ENCODE peak calls at places on chromosome 18, in four cellular contexts. P, O, H and Y are unnamed samples.

GRCh38 chr18:39959839-39960238 is 1995.2 kb upstream of the PIK3C3 start:
- DNase-seq in P (no peak), O (no peak), H (no peak), Y (no peak)

GRCh38 chr18:62279561-62279960 is 45.5 kb upstream of the TNFRSF11A start:
- DNase-seq in P (no peak), O (no peak), H (no peak), Y (no peak)

GRCh38 chr18:29874519-29875098 is 1167.9 kb downstream of the DSC3 start:
- DNase-seq in P (peak), O (no peak), H (no peak), Y (no peak)

GRCh38 chr18:7084080-7084765 is 33.4 kb downstream of the LAMA1 start:
- DNase-seq in P (peak), O (no peak), H (no peak), Y (no peak)

GRCh38 chr18:57819671-57820460 is 16.8 kb upstream of the ATP8B1 start:
- DNase-seq in P (peak), O (peak), H (peak), Y (peak)

GRCh38 chr18:59881728-59882685 is 17.8 kb upstream of the PMAIP1 start:
- DNase-seq in P (peak), O (no peak), H (no peak), Y (no peak)

GRCh38 chr18:22318745-22319407 is 98.8 kb downstream of the CTAGE1 start:
- DNase-seq in P (no peak), O (no peak), H (no peak), Y (no peak)

GRCh38 chr18:74745658-74746403 is 148.2 kb downstream of the ZNF407 start:
- DNase-seq in P (peak), O (no peak), H (no peak), Y (no peak)

GRCh38 chr18:43876286-43877082 is 599.2 kb upstream of the SYT4 start:
- DNase-seq in P (no peak), O (no peak), H (no peak), Y (no peak)

GRCh38 chr18:52435301-52435700 is 95.3 kb downstream of the DCC start:
- DNase-seq in P (no peak), O (no peak), H (no peak), Y (no peak)

GRCh38 chr18:40431071-40431998 is 1523.7 kb upstream of the PIK3C3 start:
- DNase-seq in P (no peak), O (no peak), H (no peak), Y (no peak)

GRCh38 chr18:42412896-42413295 is 457.9 kb downstream of the PIK3C3 start:
- DNase-seq in P (no peak), O (no peak), H (no peak), Y (no peak)

GRCh38 chr18:21740724-21741510 is at the start of gene MIB1:
- DNase-seq in P (no peak), O (peak), H (peak), Y (peak)

GRCh38 chr18:58894937-58895336 is 30.3 kb downstream of the ZNF532 start:
- DNase-seq in P (no peak), O (no peak), H (no peak), Y (no peak)

GRCh38 chr18:37138456-37138855 is 309.5 kb downstream of the KIAA1328 start:
- DNase-seq in P (no peak), O (no peak), H (no peak), Y (no peak)

GRCh38 chr18:10239138-10239537 is 215.3 kb upstream of the APCDD1 start:
- DNase-seq in P (peak), O (peak), H (no peak), Y (peak)

GRCh38 chr18:67359868-67360838 is 156.4 kb downstream of the DSEL start:
- DNase-seq in P (peak), O (no peak), H (peak), Y (no peak)

GRCh38 chr18:22504665-22505064 is 87.0 kb upstream of the CTAGE1 start:
- DNase-seq in P (no peak), O (no peak), H (no peak), Y (no peak)

GRCh38 chr18:35463050-35463449 is 34.7 kb downstream of the INO80C start:
- DNase-seq in P (peak), O (no peak), H (no peak), Y (no peak)

GRCh38 chr18:7516505-7517117 is 50.5 kb upstream of the PTPRM start:
- DNase-seq in P (no peak), O (no peak), H (no peak), Y (no peak)

GRCh38 chr18:36297419-36298112 is at the start of gene FHOD3:
- DNase-seq in P (peak), O (peak), H (peak), Y (peak)

GRCh38 chr18:10752407-10752806 is 226.6 kb downstream of the NAPG start:
- DNase-seq in P (no peak), O (no peak), H (no peak), Y (no peak)

GRCh38 chr18:11283531-11284071 is 134.2 kb upstream of the PIEZO2 start:
- DNase-seq in P (no peak), O (no peak), H (no peak), Y (no peak)

GRCh38 chr18:3453540-3454364 is 3.8 kb downstream of the TGIF1 start:
- DNase-seq in P (peak), O (peak), H (peak), Y (peak)

GRCh38 chr18:42641996-42642395 is 473.5 kb downstream of the RIT2 start:
- DNase-seq in P (no peak), O (no peak), H (no peak), Y (no peak)

GRCh38 chr18:73384246-73384645 is 516.5 kb upstream of the NETO1 start:
- DNase-seq in P (no peak), O (no peak), H (no peak), Y (no peak)

GRCh38 chr18:27922780-27923179 is 254.2 kb downstream of the CDH2 start:
- DNase-seq in P (no peak), O (peak), H (no peak), Y (no peak)

GRCh38 chr18:28177828-28178635 is 1.1 kb upstream of the CDH2 start:
- DNase-seq in P (peak), O (peak), H (peak), Y (peak)

GRCh38 chr18:75923169-75923568 is 495.7 kb upstream of the SMIM21 start:
- DNase-seq in P (no peak), O (peak), H (peak), Y (no peak)

GRCh38 chr18:55322176-55322735 is 265.7 kb downstream of the TCF4 start:
- DNase-seq in P (peak), O (peak), H (peak), Y (peak)

GRCh38 chr18:8385400-8385799 is 223.8 kb upstream of the RAB12 start:
- DNase-seq in P (no peak), O (no peak), H (no peak), Y (no peak)

GRCh38 chr18:499351-500229 is 911 bp downstream of the COLEC12 start:
- DNase-seq in P (peak), O (peak), H (no peak), Y (peak)

GRCh38 chr18:31555971-31556747 is 35.5 kb upstream of the TTR start:
- DNase-seq in P (peak), O (peak), H (no peak), Y (no peak)

GRCh38 chr18:9855686-9856085 is 30.1 kb upstream of the TXNDC2 start:
- DNase-seq in P (no peak), O (no peak), H (no peak), Y (no peak)

GRCh38 chr18:3611313-3612038 is 161.5 kb downstream of the TGIF1 start:
- DNase-seq in P (no peak), O (no peak), H (no peak), Y (no peak)

GRCh38 chr18:35387367-35387685 is 10.2 kb upstream of the ZNF396 start:
- DNase-seq in P (no peak), O (no peak), H (no peak), Y (no peak)

GRCh38 chr18:59696311-59697235 is 650 bp downstream of the CCBE1 start:
- DNase-seq in P (no peak), O (no peak), H (no peak), Y (no peak)

GRCh38 chr18:13418013-13418710 is 199.6 kb downstream of the LDLRAD4 start:
- DNase-seq in P (no peak), O (no peak), H (no peak), Y (no peak)
- TF ChIP-seq POLR2A in P (no peak), O (no peak), H (no peak), Y (no peak)

GRCh38 chr18:50266248-50266704 is at the start of gene CFAP53:
- DNase-seq in P (peak), O (peak), H (peak), Y (peak)

GRCh38 chr18:50262977-50263376 is 3.3 kb downstream of the CFAP53 start:
- DNase-seq in P (no peak), O (no peak), H (no peak), Y (no peak)

GRCh38 chr18:50272593-50272992 is 6.3 kb upstream of the CFAP53 start:
- DNase-seq in P (no peak), O (no peak), H (no peak), Y (no peak)

GRCh38 chr18:50273203-50274043 is 7.1 kb upstream of the CFAP53 start:
- DNase-seq in P (no peak), O (no peak), H (no peak), Y (no peak)

DNA sequence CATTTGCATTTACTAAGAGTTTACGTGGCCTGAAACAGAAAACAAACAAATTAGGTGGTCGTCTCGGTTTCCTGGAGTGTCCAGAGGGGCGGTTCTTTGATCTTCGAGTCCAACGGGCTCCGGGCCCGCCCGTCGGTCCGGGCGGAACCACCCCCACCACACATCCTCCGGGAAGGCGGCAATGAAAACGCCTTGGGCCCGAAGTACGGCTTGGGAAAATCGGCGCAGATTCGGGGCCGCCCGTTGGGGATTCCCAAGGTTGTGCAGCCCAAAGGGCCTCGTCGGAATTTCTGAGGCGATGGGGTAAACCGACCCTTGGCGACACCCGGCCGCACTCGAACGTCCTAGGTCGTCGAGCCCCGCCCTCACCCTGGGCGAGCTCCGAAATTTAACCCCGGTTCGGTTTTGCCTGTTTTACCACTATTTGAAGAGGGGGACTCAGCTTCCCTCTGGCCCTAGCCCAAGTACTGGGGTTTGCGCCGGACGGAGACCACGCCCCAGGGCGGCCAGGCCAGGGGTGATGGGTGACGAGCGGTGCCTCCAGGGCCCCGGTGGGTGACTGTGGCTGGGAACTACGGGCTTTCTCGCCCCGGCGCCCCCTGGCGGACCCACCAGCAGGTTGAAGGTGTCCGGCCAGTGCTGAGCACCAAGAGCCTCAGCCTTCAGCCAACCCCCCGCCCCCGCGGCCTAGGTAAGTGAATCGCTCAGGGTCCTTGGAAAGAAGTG is 1.9 kb upstream of the CFAP53 start:
- DNase-seq in P (peak), O (no peak), H (peak), Y (peak)
- TF ChIP-seq POLR2A in P (no peak), O (no peak), H (peak), Y (no peak)

DNA sequence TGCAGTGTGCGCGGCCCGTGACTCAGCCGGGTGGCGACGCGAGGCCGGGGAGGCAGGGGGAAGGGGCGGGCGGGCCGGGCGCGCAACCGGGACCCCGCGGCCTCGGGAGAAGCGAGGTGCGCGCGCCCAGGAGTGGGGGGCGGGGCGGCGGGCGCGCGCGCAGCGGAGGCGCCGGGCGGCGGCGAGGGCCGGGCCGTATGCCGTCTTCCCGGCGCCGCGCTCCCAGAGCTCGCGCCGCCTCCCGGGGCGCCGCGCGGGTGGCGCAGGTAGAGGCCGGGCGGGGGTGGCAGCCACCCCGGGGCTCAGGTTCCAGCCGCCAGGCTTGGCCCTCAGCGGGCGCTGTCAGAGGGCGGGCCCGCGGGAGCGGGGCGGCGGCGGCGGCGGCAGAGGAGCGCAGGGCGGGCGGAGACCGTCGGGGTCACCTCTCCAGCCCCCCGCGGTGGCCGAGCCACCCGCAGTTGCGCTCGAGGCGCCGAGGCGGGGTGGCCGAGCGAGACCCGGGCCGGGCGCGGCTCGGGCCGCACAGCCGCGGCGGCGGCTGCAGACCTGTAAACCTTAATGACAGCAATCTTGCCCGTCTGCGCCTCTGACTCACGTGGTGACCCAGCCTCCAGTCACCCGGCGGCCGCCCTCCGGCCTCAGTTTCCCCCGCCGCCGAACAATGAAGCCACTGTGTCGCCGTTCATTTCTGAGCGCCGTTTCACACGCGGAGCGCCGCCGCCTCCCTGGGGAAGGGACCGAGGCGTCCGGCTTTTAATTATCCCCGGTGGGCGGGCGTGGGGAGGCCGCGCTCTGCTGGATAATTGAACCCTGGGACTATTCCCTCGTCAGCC is 25.3 kb upstream of the SMAD7 start:
- DNase-seq in P (peak), O (peak), H (peak), Y (peak)
- TF ChIP-seq POLR2A in P (no peak), O (peak), H (peak), Y (no peak)

DNA sequence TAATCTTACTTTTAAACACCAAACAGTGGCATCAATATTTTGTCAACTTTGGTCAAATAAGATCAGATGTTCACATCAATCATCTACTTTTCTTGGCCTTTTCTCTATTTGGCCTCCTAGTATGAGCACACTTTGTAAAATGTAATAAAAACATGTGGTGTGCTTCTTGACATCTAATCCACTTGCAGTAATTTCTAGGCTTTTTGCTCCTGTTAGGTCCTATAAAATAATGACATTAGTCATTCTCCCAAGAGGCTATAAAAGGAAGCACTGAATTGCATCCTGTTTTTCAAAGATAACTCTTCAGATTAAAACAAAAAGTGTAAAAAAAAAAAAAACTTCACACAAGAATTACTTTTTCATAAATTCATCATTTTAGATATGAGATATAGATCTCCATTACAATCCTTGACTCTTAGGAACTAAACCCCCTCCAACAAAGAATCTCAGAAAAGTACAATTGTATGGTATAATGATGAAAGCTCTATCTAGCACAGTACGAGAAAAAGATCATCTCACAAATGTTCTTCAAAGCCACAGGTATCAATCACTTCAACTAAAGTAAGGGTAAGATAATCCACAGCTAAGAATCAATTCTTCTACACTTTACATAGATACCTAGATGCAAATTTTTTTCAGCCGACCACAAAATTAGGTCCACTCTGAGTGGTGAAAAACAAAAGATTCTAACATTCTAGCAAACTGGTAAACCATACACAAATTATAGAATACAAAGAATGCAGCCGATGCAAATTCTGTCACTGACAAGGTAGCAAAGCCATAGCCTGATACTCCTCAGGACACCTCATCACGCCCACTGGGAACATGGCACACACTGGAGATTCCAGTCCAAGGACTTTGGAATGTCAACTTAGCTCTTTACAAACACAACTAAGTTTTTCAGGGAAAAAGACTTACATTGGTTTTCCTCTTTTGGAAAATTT is 2.7 kb downstream of the BCL2 start:
- DNase-seq in P (no peak), O (no peak), H (no peak), Y (no peak)
- TF ChIP-seq POLR2A in P (no peak), O (no peak), H (no peak), Y (no peak)

GRCh38 chr18:79926715-79927596 is 24.5 kb downstream of the SLC66A2 start:
- DNase-seq in P (no peak), O (no peak), H (no peak), Y (peak)
- TF ChIP-seq POLR2A in P (no peak), O (no peak), H (no peak), Y (no peak)

GRCh38 chr18:77433076-77433475 is 183.4 kb downstream of the GALR1 start:
- DNase-seq in P (no peak), O (no peak), H (no peak), Y (no peak)
- TF ChIP-seq POLR2A in P (no peak), O (no peak), H (no peak), Y (no peak)